ENCODE peak calls at places on chromosomes 16 and 17, in eight cellular contexts. S is lower lobe of right lung; I is NCI-H510A treated with DMSO at 0.1 percent for 48 hours; M is stimulated activated CD4-positive, alpha-beta T cell treated with anti-CD3 and anti-CD28 coated beads, Interleukin-1b, Interleukin-23, amount 100 ng/mL, for 1 hour; X is small intestine; C is left cardiac atrium; B is tibial artery; K is stimulated activated CD8-positive, alpha-beta memory T cell treated with anti-CD3 and anti-CD28 coated beads, Interleukin-7, amount 100 ng/mL, for 1 hour. P is an unnamed sample.

GRCh38 chr16:83701494-83701893 is 106.3 kb upstream of the HSBP1 start:
- DNase-seq in S (peak; percentile 57), M (no peak), X (peak; percentile 13), K (no peak), B (no peak), I (no peak), C (peak; percentile 39), P (peak; percentile 31)

GRCh38 chr17:66971249-66971648 is 6.7 kb downstream of the CACNG4 start:
- DNase-seq in I (no peak), K (no peak), B (no peak), C (no peak), M (no peak), S (no peak), X (no peak), P (no peak)

GRCh38 chr16:13070268-13070667 is 168.9 kb downstream of the SHISA9 start:
- DNase-seq in I (no peak), X (no peak), K (no peak), M (no peak), C (no peak), B (no peak), S (no peak), P (no peak)

GRCh38 chr16:52296070-52296469 is 250.9 kb downstream of the TOX3 start:
- DNase-seq in B (no peak), X (no peak), I (no peak), S (no peak), C (no peak), M (no peak), K (no peak), P (no peak)

GRCh38 chr17:65088621-65089385 is 32.3 kb upstream of the GNA13 start:
- DNase-seq in S (no peak), M (no peak), I (no peak), B (no peak), C (no peak), K (no peak), X (no peak), P (no peak)

GRCh38 chr16:27726621-27727275 is 176.8 kb downstream of the KATNIP start:
- DNase-seq in M (no peak), S (no peak), C (no peak), B (no peak), K (no peak), I (no peak), X (peak; percentile 29), P (no peak)

GRCh38 chr17:31388770-31389672 is 2.5 kb upstream of the RAB11FIP4 start:
- DNase-seq in M (peak; percentile 29), K (peak; percentile 19), B (no peak), C (no peak), X (no peak), S (no peak), I (peak; percentile 46), P (peak; percentile 32)

GRCh38 chr17:81285179-81285878 is 9.8 kb downstream of the SLC38A10 start:
- DNase-seq in C (peak; percentile 90), S (peak; percentile 91), I (no peak), B (peak; percentile 73), X (peak; percentile 11), K (no peak), M (peak; percentile 21), P (peak; percentile 82)

GRCh38 chr17:21370430-21370829 is 5.7 kb upstream of the KCNJ12 start:
- DNase-seq in S (no peak), K (no peak), B (no peak), I (no peak), C (peak; percentile 80), M (no peak), X (no peak), P (peak; percentile 76)

GRCh38 chr17:78665952-78666920 is 89.0 kb upstream of the DNAH17 start:
- DNase-seq in S (peak; percentile 73), X (peak; percentile 39), C (peak; percentile 82), B (peak; percentile 51), I (no peak), M (peak; percentile 10), K (no peak), P (no peak)

GRCh38 chr17:57879437-57880085 is 29.7 kb upstream of the MRPS23 start:
- DNase-seq in K (no peak), M (no peak), B (no peak), I (peak; percentile 18), X (peak; percentile 68), S (no peak), C (no peak), P (no peak)